ENCODE peak calls at places on chromosomes 12 and 14, in eight cellular contexts. One of them, this sample, is unnamed.

GRCh38 chr14:100438678-100439592 is 115.8 kb downstream of the SLC25A47 start:
- DNase-seq in H1: no peak
- DNase-seq in stomach: peak; percentile 42
- DNase-seq in adrenal gland: peak; percentile 91
- DNase-seq in gastrocnemius medialis: no peak
- DNase-seq in vagina: no peak
- DNase-seq in lower leg skin: peak; percentile 45
- DNase-seq in testis: no peak
- DNase-seq in this sample: no peak

GRCh38 chr12:45893240-45893639 is 97.1 kb downstream of the SCAF11 start:
- DNase-seq in stomach: no peak
- DNase-seq in testis: peak; percentile 35
- DNase-seq in H1: no peak
- DNase-seq in vagina: no peak
- DNase-seq in adrenal gland: peak; percentile 20
- DNase-seq in lower leg skin: no peak
- DNase-seq in gastrocnemius medialis: no peak
- DNase-seq in this sample: peak; percentile 24

GRCh38 chr14:99260652-99261551 is 11.1 kb downstream of the BCL11B start:
- DNase-seq in H1: no peak
- DNase-seq in gastrocnemius medialis: no peak
- DNase-seq in lower leg skin: peak; percentile 17
- DNase-seq in stomach: no peak
- DNase-seq in adrenal gland: no peak
- DNase-seq in vagina: no peak
- DNase-seq in testis: no peak
- DNase-seq in this sample: no peak

GRCh38 chr14:88477513-88478250 is 77.1 kb downstream of the PTPN21 start:
- DNase-seq in gastrocnemius medialis: no peak
- DNase-seq in lower leg skin: no peak
- DNase-seq in vagina: no peak
- DNase-seq in testis: no peak
- DNase-seq in stomach: no peak
- DNase-seq in H1: no peak
- DNase-seq in adrenal gland: no peak
- DNase-seq in this sample: no peak

GRCh38 chr14:103563089-103563620 is 395 bp downstream of the COA8 start:
- DNase-seq in stomach: peak; percentile 69
- DNase-seq in H1: no peak
- DNase-seq in lower leg skin: peak; percentile 56
- DNase-seq in vagina: no peak
- DNase-seq in adrenal gland: peak; percentile 65
- DNase-seq in testis: peak; percentile 61
- DNase-seq in gastrocnemius medialis: peak; percentile 70
- DNase-seq in this sample: no peak

GRCh38 chr14:58637040-58637390 is 747 bp upstream of the DACT1 start:
- DNase-seq in testis: peak; percentile 63
- DNase-seq in vagina: no peak
- DNase-seq in stomach: peak; percentile 54
- DNase-seq in lower leg skin: no peak
- DNase-seq in gastrocnemius medialis: no peak
- DNase-seq in H1: no peak
- DNase-seq in adrenal gland: peak; percentile 29
- DNase-seq in this sample: peak; percentile 36

GRCh38 chr12:56806303-56806702 is 43.2 kb downstream of the HSD17B6 start:
- DNase-seq in lower leg skin: no peak
- DNase-seq in stomach: no peak
- DNase-seq in adrenal gland: no peak
- DNase-seq in testis: no peak
- DNase-seq in gastrocnemius medialis: no peak
- DNase-seq in H1: no peak
- DNase-seq in vagina: no peak
- DNase-seq in this sample: no peak

GRCh38 chr12:53481957-53482586 is 17.2 kb downstream of the MAP3K12 start:
- DNase-seq in H1: no peak
- DNase-seq in vagina: no peak
- DNase-seq in stomach: no peak
- DNase-seq in testis: no peak
- DNase-seq in adrenal gland: no peak
- DNase-seq in gastrocnemius medialis: peak; percentile 19
- DNase-seq in lower leg skin: no peak
- DNase-seq in this sample: no peak

GRCh38 chr12:79687711-79688270 is 3.0 kb downstream of the PAWR start:
- DNase-seq in H1: no peak
- DNase-seq in vagina: no peak
- DNase-seq in gastrocnemius medialis: no peak
- DNase-seq in lower leg skin: no peak
- DNase-seq in adrenal gland: no peak
- DNase-seq in stomach: no peak
- DNase-seq in testis: no peak
- DNase-seq in this sample: no peak

GRCh38 chr14:22768947-22769346 is 2.5 kb downstream of the OXA1L start:
- DNase-seq in H1: no peak
- DNase-seq in stomach: no peak
- DNase-seq in lower leg skin: no peak
- DNase-seq in vagina: no peak
- DNase-seq in testis: no peak
- DNase-seq in adrenal gland: no peak
- DNase-seq in gastrocnemius medialis: no peak
- DNase-seq in this sample: no peak

GRCh38 chr14:22764382-22764781 is 2.1 kb upstream of the OXA1L start:
- DNase-seq in gastrocnemius medialis: no peak
- DNase-seq in vagina: no peak
- DNase-seq in stomach: no peak
- DNase-seq in adrenal gland: no peak
- DNase-seq in testis: no peak
- DNase-seq in lower leg skin: no peak
- DNase-seq in H1: no peak
- DNase-seq in this sample: no peak

GRCh38 chr14:22769369-22769768 is 2.9 kb downstream of the OXA1L start:
- DNase-seq in lower leg skin: no peak
- DNase-seq in vagina: no peak
- DNase-seq in stomach: no peak
- DNase-seq in testis: no peak
- DNase-seq in gastrocnemius medialis: no peak
- DNase-seq in adrenal gland: no peak
- DNase-seq in H1: no peak
- DNase-seq in this sample: no peak

GRCh38 chr14:22767323-22767589 is 768 bp downstream of the OXA1L start:
- DNase-seq in H1: no peak
- DNase-seq in gastrocnemius medialis: no peak
- DNase-seq in stomach: no peak
- DNase-seq in testis: no peak
- DNase-seq in adrenal gland: no peak
- DNase-seq in vagina: no peak
- DNase-seq in lower leg skin: no peak
- DNase-seq in this sample: no peak

DNA sequence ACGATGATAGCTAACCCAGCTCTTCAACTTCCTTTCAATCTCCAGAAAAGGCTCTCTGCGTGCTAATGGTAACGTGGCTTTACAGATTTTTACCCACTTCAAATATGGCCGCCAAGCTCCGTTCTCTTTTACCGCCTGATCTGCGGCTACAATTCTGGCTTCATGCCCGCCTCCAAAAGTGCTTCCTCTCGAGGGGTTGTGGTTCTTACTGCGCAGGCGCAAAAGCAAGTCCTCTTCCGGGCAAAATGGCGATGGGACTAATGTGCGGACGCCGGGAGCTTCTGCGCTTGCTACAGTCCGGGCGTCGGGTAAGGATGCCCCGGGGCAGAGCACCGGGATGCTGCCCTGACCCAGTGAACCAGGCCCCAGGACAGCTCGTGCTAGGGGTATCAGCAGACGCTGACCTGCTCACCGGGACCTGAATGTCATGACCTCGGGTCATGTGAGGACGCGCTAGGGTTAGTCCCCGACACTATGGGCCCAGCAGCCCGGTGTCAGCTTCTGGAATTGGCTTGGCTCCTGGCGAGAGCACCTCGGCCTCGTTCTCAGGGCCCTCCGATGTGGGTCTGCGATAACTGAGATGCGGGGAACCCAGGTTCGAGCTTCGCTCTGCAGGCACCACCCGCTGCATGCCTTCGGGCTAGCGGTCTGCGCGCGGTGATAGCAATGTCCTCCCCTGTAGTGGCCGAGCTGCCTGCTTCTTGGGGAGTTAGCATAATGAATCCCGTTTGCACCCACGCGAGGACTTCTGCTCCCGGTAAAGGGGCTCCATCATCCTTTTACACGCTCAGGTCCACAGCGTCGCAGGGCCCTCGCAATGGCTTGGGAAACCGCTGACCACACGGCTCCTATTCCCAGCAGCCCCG is at the start of gene OXA1L:
- DNase-seq in H1: peak; percentile 90
- DNase-seq in testis: peak; percentile 98
- DNase-seq in vagina: no peak
- DNase-seq in stomach: peak; percentile 99
- DNase-seq in adrenal gland: peak; percentile 99
- DNase-seq in gastrocnemius medialis: peak; percentile 97
- DNase-seq in lower leg skin: peak; percentile 98
- DNase-seq in this sample: peak; percentile 98
- TF ChIP-seq POLR2A in H1: peak; percentile 81
- TF ChIP-seq POLR2A in testis: no peak
- TF ChIP-seq POLR2A in vagina: peak; percentile 33
- TF ChIP-seq POLR2A in stomach: no peak
- TF ChIP-seq POLR2A in adrenal gland: peak; percentile 59
- TF ChIP-seq POLR2A in gastrocnemius medialis: peak; percentile 65
- TF ChIP-seq POLR2A in lower leg skin: no peak
- TF ChIP-seq POLR2A in this sample: peak; percentile 87

DNA sequence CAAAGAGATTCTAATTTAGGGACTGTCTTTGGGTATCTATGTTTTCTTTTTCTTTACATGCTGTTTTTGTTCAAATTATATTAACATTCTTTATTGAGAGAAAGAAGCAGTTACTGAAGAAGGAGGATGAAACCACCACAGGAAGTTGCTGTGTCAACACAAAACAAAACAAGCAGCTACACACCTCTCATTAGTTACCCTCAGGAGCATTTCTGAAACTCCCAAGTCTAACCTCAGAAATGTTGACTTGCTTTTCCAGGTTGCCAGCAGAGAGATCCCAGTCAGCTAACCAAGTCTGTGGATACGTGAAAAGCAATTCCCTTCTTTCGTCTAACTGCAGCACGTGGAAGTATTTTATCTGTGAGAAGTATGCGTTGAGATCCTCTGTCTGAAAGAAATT is 33.5 kb downstream of the CLEC1A start:
- DNase-seq in H1: no peak
- DNase-seq in gastrocnemius medialis: no peak
- DNase-seq in vagina: no peak
- DNase-seq in adrenal gland: no peak
- DNase-seq in testis: no peak
- DNase-seq in lower leg skin: no peak
- DNase-seq in stomach: no peak
- DNase-seq in this sample: no peak
- TF ChIP-seq POLR2A in H1: no peak
- TF ChIP-seq POLR2A in gastrocnemius medialis: no peak
- TF ChIP-seq POLR2A in vagina: no peak
- TF ChIP-seq POLR2A in adrenal gland: no peak
- TF ChIP-seq POLR2A in testis: no peak
- TF ChIP-seq POLR2A in lower leg skin: no peak
- TF ChIP-seq POLR2A in stomach: no peak
- TF ChIP-seq POLR2A in this sample: no peak

GRCh38 chr12:52243774-52244614 is 11.0 kb downstream of the KRT7 start:
- DNase-seq in testis: peak; percentile 21
- DNase-seq in gastrocnemius medialis: peak; percentile 82
- DNase-seq in stomach: peak; percentile 85
- DNase-seq in vagina: no peak
- DNase-seq in lower leg skin: peak; percentile 86
- DNase-seq in H1: no peak
- DNase-seq in adrenal gland: peak; percentile 95
- DNase-seq in this sample: no peak
- TF ChIP-seq POLR2A in testis: no peak
- TF ChIP-seq POLR2A in gastrocnemius medialis: no peak
- TF ChIP-seq POLR2A in stomach: no peak
- TF ChIP-seq POLR2A in vagina: no peak
- TF ChIP-seq POLR2A in lower leg skin: no peak
- TF ChIP-seq POLR2A in H1: no peak
- TF ChIP-seq POLR2A in adrenal gland: peak; percentile 54
- TF ChIP-seq POLR2A in this sample: no peak

DNA sequence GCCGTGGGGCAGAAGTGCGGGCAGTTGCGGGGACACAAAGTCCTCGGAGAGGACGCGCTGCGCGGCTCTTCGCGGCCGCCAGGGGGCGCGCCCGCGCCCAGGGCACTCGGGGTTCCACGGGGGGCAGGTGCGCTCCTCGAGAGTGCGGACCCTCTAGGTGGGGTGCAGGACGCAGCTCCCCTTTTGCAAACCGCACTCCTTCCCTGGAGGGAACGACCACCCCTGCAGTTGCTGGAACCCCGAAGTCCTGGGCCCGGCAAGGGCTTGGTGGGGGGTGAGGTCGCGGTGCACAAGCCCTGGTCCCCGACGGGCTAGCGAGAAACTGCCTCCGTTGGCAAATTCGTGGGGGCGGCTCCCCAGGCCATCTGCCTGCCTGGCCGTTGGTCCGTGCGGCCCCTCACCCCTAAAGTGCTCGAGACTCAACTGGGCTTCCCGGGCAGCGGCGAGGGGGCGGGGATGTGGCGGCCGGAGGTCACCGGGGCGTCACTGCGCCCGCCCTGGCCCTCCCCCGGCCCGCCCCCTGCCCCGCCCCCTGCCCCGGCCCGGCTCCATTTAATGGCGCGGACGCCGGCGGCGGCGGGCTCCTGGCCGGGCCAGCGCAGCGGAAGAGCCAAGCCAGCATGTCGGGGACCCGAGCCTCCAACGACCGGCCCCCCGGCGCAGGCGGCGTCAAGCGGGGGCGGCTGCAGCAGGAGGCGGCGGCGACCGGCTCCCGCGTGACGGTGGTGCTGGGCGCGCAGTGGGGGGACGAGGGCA is at the start of gene ADSS1:
- DNase-seq in lower leg skin: no peak
- DNase-seq in H1: peak; percentile 84
- DNase-seq in vagina: no peak
- DNase-seq in adrenal gland: peak; percentile 74
- DNase-seq in gastrocnemius medialis: peak; percentile 79
- DNase-seq in testis: peak; percentile 67
- DNase-seq in stomach: peak; percentile 68
- DNase-seq in this sample: peak; percentile 67
- TF ChIP-seq POLR2A in lower leg skin: no peak
- TF ChIP-seq POLR2A in H1: peak; percentile 58
- TF ChIP-seq POLR2A in vagina: no peak
- TF ChIP-seq POLR2A in adrenal gland: no peak
- TF ChIP-seq POLR2A in gastrocnemius medialis: peak; percentile 67
- TF ChIP-seq POLR2A in testis: no peak
- TF ChIP-seq POLR2A in stomach: no peak
- TF ChIP-seq POLR2A in this sample: no peak